ENCODE peak calls at places on chromosomes 2 and 18, in nine cellular contexts. One of them, this sample, is unnamed.

GRCh38 chr2:77487074-77487803 is 34.9 kb downstream of the LRRTM4 start:
- DNase-seq in AG09309: no peak
- DNase-seq in neural progenitor cell: no peak
- DNase-seq in mammary epithelial cell: no peak
- DNase-seq in bronchial epithelial cell: no peak
- DNase-seq in dorsolateral prefrontal cortex: no peak
- DNase-seq in BE2C: peak; percentile 42
- DNase-seq in body of pancreas: no peak
- DNase-seq in heart left ventricle: no peak
- DNase-seq in this sample: no peak

GRCh38 chr2:224584111-224584764 is 925 bp downstream of the CUL3 start:
- DNase-seq in dorsolateral prefrontal cortex: no peak
- DNase-seq in AG09309: no peak
- DNase-seq in mammary epithelial cell: peak; percentile 38
- DNase-seq in BE2C: peak; percentile 37
- DNase-seq in neural progenitor cell: peak; percentile 68
- DNase-seq in bronchial epithelial cell: no peak
- DNase-seq in heart left ventricle: peak; percentile 45
- DNase-seq in body of pancreas: peak; percentile 40
- DNase-seq in this sample: peak; percentile 53

GRCh38 chr2:127072970-127073369 is 34.0 kb downstream of the BIN1 start:
- DNase-seq in body of pancreas: no peak
- DNase-seq in AG09309: no peak
- DNase-seq in neural progenitor cell: peak; percentile 36
- DNase-seq in bronchial epithelial cell: no peak
- DNase-seq in mammary epithelial cell: no peak
- DNase-seq in dorsolateral prefrontal cortex: peak; percentile 95
- DNase-seq in heart left ventricle: no peak
- DNase-seq in BE2C: peak; percentile 54
- DNase-seq in this sample: no peak

GRCh38 chr2:119049968-119050657 is 108.1 kb downstream of the MARCO start:
- DNase-seq in dorsolateral prefrontal cortex: no peak
- DNase-seq in body of pancreas: no peak
- DNase-seq in heart left ventricle: no peak
- DNase-seq in bronchial epithelial cell: no peak
- DNase-seq in BE2C: peak; percentile 15
- DNase-seq in neural progenitor cell: peak; percentile 12
- DNase-seq in mammary epithelial cell: no peak
- DNase-seq in AG09309: no peak
- DNase-seq in this sample: no peak

GRCh38 chr2:69801745-69802144 is 27.7 kb upstream of the GMCL1 start:
- DNase-seq in heart left ventricle: no peak
- DNase-seq in bronchial epithelial cell: no peak
- DNase-seq in body of pancreas: no peak
- DNase-seq in AG09309: no peak
- DNase-seq in dorsolateral prefrontal cortex: no peak
- DNase-seq in BE2C: no peak
- DNase-seq in neural progenitor cell: no peak
- DNase-seq in mammary epithelial cell: no peak
- DNase-seq in this sample: no peak

GRCh38 chr2:231715988-231716616 is 7.8 kb downstream of the PTMA start:
- DNase-seq in bronchial epithelial cell: no peak
- DNase-seq in BE2C: peak; percentile 47
- DNase-seq in AG09309: no peak
- DNase-seq in neural progenitor cell: no peak
- DNase-seq in body of pancreas: no peak
- DNase-seq in heart left ventricle: no peak
- DNase-seq in mammary epithelial cell: no peak
- DNase-seq in dorsolateral prefrontal cortex: no peak
- DNase-seq in this sample: peak; percentile 37

GRCh38 chr2:236673126-236673822 is 103.6 kb downstream of the ACKR3 start:
- DNase-seq in bronchial epithelial cell: no peak
- DNase-seq in neural progenitor cell: no peak
- DNase-seq in BE2C: no peak
- DNase-seq in heart left ventricle: no peak
- DNase-seq in AG09309: no peak
- DNase-seq in dorsolateral prefrontal cortex: no peak
- DNase-seq in mammary epithelial cell: no peak
- DNase-seq in body of pancreas: no peak
- DNase-seq in this sample: no peak

GRCh38 chr18:57674891-57675290 is 53.3 kb upstream of the NARS1 start:
- DNase-seq in neural progenitor cell: no peak
- DNase-seq in BE2C: no peak
- DNase-seq in bronchial epithelial cell: no peak
- DNase-seq in body of pancreas: no peak
- DNase-seq in dorsolateral prefrontal cortex: no peak
- DNase-seq in heart left ventricle: no peak
- DNase-seq in AG09309: no peak
- DNase-seq in mammary epithelial cell: no peak
- DNase-seq in this sample: no peak

GRCh38 chr2:237967463-237967871 is 653 bp downstream of the UBE2F start:
- DNase-seq in body of pancreas: peak; percentile 48
- DNase-seq in BE2C: no peak
- DNase-seq in dorsolateral prefrontal cortex: no peak
- DNase-seq in heart left ventricle: peak; percentile 43
- DNase-seq in bronchial epithelial cell: no peak
- DNase-seq in neural progenitor cell: peak; percentile 45
- DNase-seq in mammary epithelial cell: peak; percentile 20
- DNase-seq in AG09309: no peak
- DNase-seq in this sample: no peak

GRCh38 chr18:8366070-8366469 is 243.2 kb upstream of the RAB12 start:
- DNase-seq in AG09309: no peak
- DNase-seq in body of pancreas: no peak
- DNase-seq in heart left ventricle: no peak
- DNase-seq in dorsolateral prefrontal cortex: no peak
- DNase-seq in BE2C: no peak
- DNase-seq in bronchial epithelial cell: no peak
- DNase-seq in neural progenitor cell: no peak
- DNase-seq in mammary epithelial cell: no peak
- DNase-seq in this sample: no peak

GRCh38 chr18:8368490-8369217 is 240.6 kb upstream of the RAB12 start:
- DNase-seq in bronchial epithelial cell: no peak
- DNase-seq in dorsolateral prefrontal cortex: no peak
- DNase-seq in heart left ventricle: no peak
- DNase-seq in body of pancreas: no peak
- DNase-seq in BE2C: no peak
- DNase-seq in mammary epithelial cell: no peak
- DNase-seq in neural progenitor cell: no peak
- DNase-seq in AG09309: no peak
- DNase-seq in this sample: peak; percentile 22

GRCh38 chr18:8366656-8367055 is 242.6 kb upstream of the RAB12 start:
- DNase-seq in dorsolateral prefrontal cortex: no peak
- DNase-seq in AG09309: no peak
- DNase-seq in BE2C: peak; percentile 26
- DNase-seq in neural progenitor cell: no peak
- DNase-seq in heart left ventricle: no peak
- DNase-seq in mammary epithelial cell: no peak
- DNase-seq in body of pancreas: peak; percentile 42
- DNase-seq in bronchial epithelial cell: no peak
- DNase-seq in this sample: no peak

GRCh38 chr18:8365528-8365927 is 243.7 kb upstream of the RAB12 start:
- DNase-seq in heart left ventricle: no peak
- DNase-seq in AG09309: no peak
- DNase-seq in body of pancreas: no peak
- DNase-seq in BE2C: no peak
- DNase-seq in neural progenitor cell: no peak
- DNase-seq in mammary epithelial cell: no peak
- DNase-seq in dorsolateral prefrontal cortex: no peak
- DNase-seq in bronchial epithelial cell: no peak
- DNase-seq in this sample: no peak

DNA sequence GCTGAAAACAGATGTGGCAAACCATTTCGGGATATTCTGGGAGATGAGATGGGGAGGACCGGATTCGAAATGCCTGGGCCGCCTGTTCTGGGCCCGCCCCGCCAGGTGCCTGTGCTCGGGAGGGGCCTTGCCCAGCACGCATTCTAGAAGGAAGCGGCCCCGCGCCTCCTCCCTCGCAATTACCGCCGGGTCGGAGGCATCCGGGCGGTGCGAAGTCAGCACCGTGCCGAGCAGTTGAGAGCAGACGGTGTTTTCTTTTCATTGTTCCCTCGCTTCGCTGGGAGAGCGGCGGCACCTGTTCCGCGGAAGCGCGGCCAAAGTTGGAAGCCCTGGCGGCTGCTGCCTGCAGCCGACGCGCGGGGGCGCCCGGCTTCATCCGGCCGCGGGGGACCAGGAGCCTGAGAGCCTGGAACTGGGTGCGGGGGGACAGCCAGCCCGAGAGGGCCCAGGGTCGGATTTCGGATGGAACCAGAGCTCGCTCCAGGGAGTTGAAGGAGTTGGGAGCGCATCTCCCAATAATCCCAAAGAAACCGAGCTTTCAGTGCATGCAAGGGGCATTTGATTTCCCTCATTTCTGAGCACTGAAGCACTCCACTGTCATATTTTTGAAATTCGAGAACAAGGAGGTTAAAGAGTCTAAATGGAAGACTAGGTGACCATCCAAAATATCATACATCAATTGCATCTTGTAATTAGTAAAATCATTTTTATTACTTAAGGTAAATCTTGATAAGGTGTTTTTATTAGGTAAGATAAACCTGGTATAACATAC is 241.8 kb upstream of the RAB12 start:
- DNase-seq in neural progenitor cell: peak; percentile 90
- DNase-seq in BE2C: peak; percentile 46
- DNase-seq in mammary epithelial cell: no peak
- DNase-seq in bronchial epithelial cell: peak; percentile 8
- DNase-seq in body of pancreas: peak; percentile 76
- DNase-seq in AG09309: no peak
- DNase-seq in heart left ventricle: no peak
- DNase-seq in dorsolateral prefrontal cortex: no peak
- DNase-seq in this sample: peak; percentile 30
- H3K4me3 ChIP-seq in neural progenitor cell: peak overlapping the region; percentile 34
- H3K4me3 ChIP-seq in BE2C: peak overlapping the region; percentile 48
- H3K4me3 ChIP-seq in mammary epithelial cell: no peak overlapping the region
- H3K4me3 ChIP-seq in bronchial epithelial cell: peak overlapping the region; percentile 21
- H3K4me3 ChIP-seq in body of pancreas: no peak overlapping the region
- H3K4me3 ChIP-seq in AG09309: peak overlapping the region; percentile 16
- H3K4me3 ChIP-seq in heart left ventricle: peak overlapping the region; percentile 31
- H3K4me3 ChIP-seq in dorsolateral prefrontal cortex: peak overlapping the region; percentile 34
- H3K4me3 ChIP-seq in this sample: peak overlapping the region; percentile 47

DNA sequence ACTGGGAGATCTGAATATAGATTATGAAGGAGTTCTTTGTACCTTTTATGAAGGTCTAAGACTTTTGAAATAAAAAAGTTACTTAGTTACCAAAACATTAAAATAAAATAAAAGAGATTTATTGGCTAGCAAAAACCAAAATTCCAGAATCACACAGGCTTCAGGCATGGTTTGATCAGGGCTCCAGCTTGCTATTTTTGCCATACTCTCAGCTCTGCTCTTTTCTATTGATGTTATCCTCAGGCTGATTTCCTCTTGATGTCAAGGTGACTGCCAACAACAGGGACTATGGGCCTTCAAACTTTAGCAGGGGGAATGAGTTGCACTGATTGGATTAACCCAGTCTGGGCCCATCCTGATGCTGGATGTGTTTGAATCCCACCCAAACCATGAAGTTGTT is 174.1 kb downstream of the TFCP2L1 start:
- DNase-seq in neural progenitor cell: no peak
- DNase-seq in bronchial epithelial cell: no peak
- DNase-seq in AG09309: no peak
- DNase-seq in mammary epithelial cell: no peak
- DNase-seq in dorsolateral prefrontal cortex: no peak
- DNase-seq in body of pancreas: no peak
- DNase-seq in BE2C: no peak
- DNase-seq in heart left ventricle: no peak
- DNase-seq in this sample: no peak
- TF ChIP-seq CTCF in neural progenitor cell: no peak
- TF ChIP-seq CTCF in bronchial epithelial cell: no peak
- TF ChIP-seq CTCF in AG09309: no peak
- TF ChIP-seq CTCF in mammary epithelial cell: no peak
- TF ChIP-seq CTCF in dorsolateral prefrontal cortex: no peak
- TF ChIP-seq CTCF in body of pancreas: no peak
- TF ChIP-seq CTCF in BE2C: no peak
- TF ChIP-seq CTCF in heart left ventricle: no peak
- TF ChIP-seq CTCF in this sample: no peak

DNA sequence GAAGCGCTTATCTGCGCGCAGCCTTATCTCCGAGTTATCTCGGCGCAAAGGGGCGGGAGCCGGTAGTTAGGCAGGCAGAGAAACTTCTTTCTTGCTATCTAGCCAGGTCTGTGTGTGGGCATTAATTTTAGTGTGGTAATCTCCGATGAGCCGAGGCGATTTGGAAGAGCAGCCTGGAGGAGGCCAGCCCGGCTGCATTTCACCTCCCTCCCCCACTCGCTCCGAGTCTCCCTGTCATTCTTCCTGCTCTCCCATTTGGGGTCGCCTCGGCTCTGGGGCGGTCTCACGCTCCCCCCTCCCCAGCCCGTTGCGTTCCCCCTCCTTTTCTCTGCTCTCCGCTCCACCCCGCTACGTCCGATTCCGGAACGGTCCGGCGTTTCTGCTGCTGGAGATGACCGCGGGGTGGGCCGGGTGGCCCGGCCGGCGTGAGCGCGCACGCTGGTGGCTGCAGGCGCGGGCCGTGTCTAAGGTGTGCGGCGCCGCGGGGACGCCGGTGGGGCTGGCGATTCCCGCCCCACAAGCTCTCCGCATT is 566 bp downstream of the GATA6 start:
- DNase-seq in bronchial epithelial cell: no peak
- DNase-seq in AG09309: no peak
- DNase-seq in BE2C: no peak
- DNase-seq in body of pancreas: peak; percentile 57
- DNase-seq in neural progenitor cell: no peak
- DNase-seq in dorsolateral prefrontal cortex: no peak
- DNase-seq in mammary epithelial cell: no peak
- DNase-seq in heart left ventricle: peak; percentile 68
- DNase-seq in this sample: no peak
- H3K4me3 ChIP-seq in bronchial epithelial cell: peak overlapping the region; percentile 58
- H3K4me3 ChIP-seq in AG09309: peak overlapping the region; percentile 94
- H3K4me3 ChIP-seq in BE2C: peak overlapping the region; percentile 58
- H3K4me3 ChIP-seq in body of pancreas: peak overlapping the region; percentile 89
- H3K4me3 ChIP-seq in neural progenitor cell: peak overlapping the region; percentile 48
- H3K4me3 ChIP-seq in dorsolateral prefrontal cortex: peak overlapping the region; percentile 46
- H3K4me3 ChIP-seq in mammary epithelial cell: peak overlapping the region; percentile 83
- H3K4me3 ChIP-seq in heart left ventricle: peak overlapping the region; percentile 66
- H3K4me3 ChIP-seq in this sample: peak overlapping the region; percentile 90

DNA sequence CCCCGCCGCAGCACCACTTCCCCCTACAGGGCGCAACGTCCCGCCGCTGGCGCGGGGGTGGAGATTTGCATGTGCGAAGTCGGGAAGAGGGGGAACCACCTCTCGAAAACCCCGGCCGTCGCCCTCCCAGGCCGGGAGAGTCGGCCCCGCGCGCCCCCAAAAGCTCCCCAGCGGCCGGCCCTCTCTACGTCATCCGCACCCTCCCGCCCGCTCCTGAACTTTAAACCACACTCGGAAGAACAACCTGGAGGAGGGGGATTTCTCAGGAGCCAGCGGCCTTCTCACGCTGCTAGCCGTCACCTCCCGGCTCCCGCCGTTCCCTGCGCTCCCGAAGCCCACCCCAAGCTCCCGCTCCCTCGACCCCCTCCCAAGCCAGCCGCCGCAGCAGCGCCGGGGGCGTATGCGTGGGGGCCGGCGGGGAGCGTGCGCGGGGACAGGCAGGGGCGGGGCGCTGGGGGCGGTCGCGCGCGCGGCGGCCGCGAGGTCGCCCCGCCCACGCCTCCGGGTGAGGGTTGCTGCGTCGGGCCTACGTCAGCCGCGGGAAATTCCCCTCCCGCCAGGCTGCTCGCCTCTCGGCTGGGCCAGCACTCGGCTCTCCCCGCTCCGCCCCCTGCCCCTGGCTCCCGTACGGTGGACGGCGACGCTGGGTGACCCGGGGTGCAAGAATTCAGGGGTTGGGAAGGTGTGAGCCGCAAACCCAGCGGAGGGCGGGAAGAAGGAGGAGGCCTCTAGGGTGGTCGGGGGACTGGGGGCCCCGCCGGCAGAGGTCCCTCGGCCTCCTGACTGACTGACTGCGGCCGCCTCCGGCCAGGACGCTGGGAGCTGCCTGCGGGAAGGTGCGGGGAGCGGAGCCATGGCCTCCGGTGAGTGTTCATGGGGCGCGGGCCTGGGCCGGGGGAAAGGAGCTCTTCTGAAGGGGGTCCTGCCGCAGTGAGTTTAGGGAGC is at the start of gene REL:
- DNase-seq in bronchial epithelial cell: peak; percentile 79
- DNase-seq in neural progenitor cell: peak; percentile 97
- DNase-seq in mammary epithelial cell: peak; percentile 91
- DNase-seq in dorsolateral prefrontal cortex: peak; percentile 71
- DNase-seq in heart left ventricle: peak; percentile 95
- DNase-seq in AG09309: peak; percentile 65
- DNase-seq in BE2C: peak; percentile 85
- DNase-seq in body of pancreas: peak; percentile 95
- DNase-seq in this sample: peak; percentile 93
- TF ChIP-seq CTCF in bronchial epithelial cell: peak; percentile 42
- TF ChIP-seq CTCF in neural progenitor cell: peak; percentile 33
- TF ChIP-seq CTCF in mammary epithelial cell: no peak
- TF ChIP-seq CTCF in dorsolateral prefrontal cortex: peak; percentile 18
- TF ChIP-seq CTCF in heart left ventricle: no peak
- TF ChIP-seq CTCF in AG09309: peak; percentile 27
- TF ChIP-seq CTCF in BE2C: peak; percentile 10
- TF ChIP-seq CTCF in body of pancreas: no peak
- TF ChIP-seq CTCF in this sample: peak; percentile 50

This sample was measured in choroid plexus epithelial cell.